ENCODE peak calls at places on chromosomes 1 and 21, in five cellular contexts. One of them, this sample, is unnamed.

GRCh38 chr21:19510057-19510456 is 1106.5 kb upstream of the TMPRSS15 start:
- DNase-seq in adrenal gland: no peak
- DNase-seq in heart left ventricle: no peak
- DNase-seq in psoas muscle: no peak
- DNase-seq in kidney epithelial cell: no peak
- DNase-seq in this sample: no peak

GRCh38 chr1:17984510-17985085 is 123.0 kb upstream of the IGSF21 start:
- DNase-seq in heart left ventricle: no peak
- DNase-seq in psoas muscle: no peak
- DNase-seq in kidney epithelial cell: no peak
- DNase-seq in adrenal gland: peak; percentile 69
- DNase-seq in this sample: peak; percentile 2

GRCh38 chr1:37755290-37755689 is 9.6 kb downstream of the EPHA10 start:
- DNase-seq in adrenal gland: no peak
- DNase-seq in psoas muscle: no peak
- DNase-seq in heart left ventricle: no peak
- DNase-seq in kidney epithelial cell: peak; percentile 5
- DNase-seq in this sample: no peak

GRCh38 chr1:47449702-47450552 is 12.1 kb downstream of the FOXD2 start:
- DNase-seq in heart left ventricle: peak; percentile 50
- DNase-seq in kidney epithelial cell: no peak
- DNase-seq in adrenal gland: no peak
- DNase-seq in psoas muscle: peak; percentile 67
- DNase-seq in this sample: no peak

GRCh38 chr1:101379939-101380338 is 143.1 kb downstream of the S1PR1 start:
- DNase-seq in adrenal gland: no peak
- DNase-seq in heart left ventricle: no peak
- DNase-seq in psoas muscle: no peak
- DNase-seq in kidney epithelial cell: no peak
- DNase-seq in this sample: no peak

GRCh38 chr1:183808296-183809027 is 3.5 kb downstream of the RGL1 start:
- DNase-seq in heart left ventricle: no peak
- DNase-seq in adrenal gland: no peak
- DNase-seq in psoas muscle: no peak
- DNase-seq in kidney epithelial cell: no peak
- DNase-seq in this sample: no peak

GRCh38 chr1:21596179-21596578 is 73.0 kb downstream of the RAP1GAP start:
- DNase-seq in kidney epithelial cell: no peak
- DNase-seq in psoas muscle: no peak
- DNase-seq in adrenal gland: no peak
- DNase-seq in heart left ventricle: no peak
- DNase-seq in this sample: no peak

GRCh38 chr1:104132386-104132973 is 382.8 kb downstream of the AMY1C start:
- DNase-seq in psoas muscle: no peak
- DNase-seq in heart left ventricle: no peak
- DNase-seq in kidney epithelial cell: no peak
- DNase-seq in adrenal gland: no peak
- DNase-seq in this sample: no peak

GRCh38 chr1:110953031-110953430 is 10.7 kb downstream of the LRIF1 start:
- DNase-seq in kidney epithelial cell: no peak
- DNase-seq in psoas muscle: no peak
- DNase-seq in adrenal gland: no peak
- DNase-seq in heart left ventricle: no peak
- DNase-seq in this sample: no peak

GRCh38 chr21:40386301-40386911 is 460.6 kb downstream of the DSCAM start:
- DNase-seq in adrenal gland: peak; percentile 81
- DNase-seq in psoas muscle: peak; percentile 57
- DNase-seq in heart left ventricle: peak; percentile 69
- DNase-seq in kidney epithelial cell: no peak
- DNase-seq in this sample: no peak

GRCh38 chr1:81234237-81234636 is 566.5 kb upstream of the ADGRL2 start:
- DNase-seq in heart left ventricle: no peak
- DNase-seq in adrenal gland: no peak
- DNase-seq in psoas muscle: no peak
- DNase-seq in kidney epithelial cell: no peak
- DNase-seq in this sample: no peak

GRCh38 chr1:229228522-229228921 is 42.4 kb upstream of the RAB4A start:
- DNase-seq in psoas muscle: no peak
- DNase-seq in adrenal gland: no peak
- DNase-seq in kidney epithelial cell: no peak
- DNase-seq in heart left ventricle: no peak
- DNase-seq in this sample: no peak

GRCh38 chr1:232589809-232590741 is 39.9 kb downstream of the SIPA1L2 start:
- DNase-seq in adrenal gland: no peak
- DNase-seq in kidney epithelial cell: no peak
- DNase-seq in psoas muscle: no peak
- DNase-seq in heart left ventricle: peak; percentile 47
- DNase-seq in this sample: no peak

GRCh38 chr1:24390924-24391782 is 22.4 kb downstream of the STPG1 start:
- DNase-seq in adrenal gland: peak; percentile 91
- DNase-seq in psoas muscle: peak; percentile 87
- DNase-seq in kidney epithelial cell: no peak
- DNase-seq in heart left ventricle: peak; percentile 83
- DNase-seq in this sample: peak; percentile 56

GRCh38 chr1:178438432-178438831 is 58.3 kb downstream of the CLEC20A start:
- DNase-seq in kidney epithelial cell: no peak
- DNase-seq in adrenal gland: no peak
- DNase-seq in psoas muscle: no peak
- DNase-seq in heart left ventricle: no peak
- DNase-seq in this sample: no peak

DNA sequence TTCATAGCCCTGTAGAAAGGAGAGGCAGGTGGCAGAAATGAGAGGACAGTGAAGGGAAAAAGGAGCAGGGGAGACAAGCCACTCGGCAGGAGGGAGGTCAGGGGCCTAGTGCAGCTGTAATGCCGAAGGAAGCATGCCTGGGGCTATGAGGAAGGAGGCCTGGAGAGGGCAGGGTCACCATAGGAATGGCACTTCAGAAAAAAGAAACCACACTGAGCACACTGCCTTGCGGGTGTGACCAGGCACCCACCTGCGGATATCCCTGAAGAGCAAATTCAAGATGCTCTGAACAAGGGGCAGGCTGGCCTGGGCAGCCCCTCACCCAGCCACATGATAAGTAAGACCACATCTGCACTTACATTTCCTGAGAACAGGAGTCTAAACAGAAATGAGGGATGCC is 104.7 kb downstream of the JAK1 start:
- DNase-seq in psoas muscle: no peak
- DNase-seq in heart left ventricle: no peak
- DNase-seq in adrenal gland: peak; percentile 54
- DNase-seq in kidney epithelial cell: no peak
- DNase-seq in this sample: no peak
- TF ChIP-seq CTCF in psoas muscle: peak; percentile 27
- TF ChIP-seq CTCF in heart left ventricle: peak; percentile 43
- TF ChIP-seq CTCF in adrenal gland: peak; percentile 31
- TF ChIP-seq CTCF in kidney epithelial cell: peak; percentile 44
- TF ChIP-seq CTCF in this sample: peak; percentile 14

DNA sequence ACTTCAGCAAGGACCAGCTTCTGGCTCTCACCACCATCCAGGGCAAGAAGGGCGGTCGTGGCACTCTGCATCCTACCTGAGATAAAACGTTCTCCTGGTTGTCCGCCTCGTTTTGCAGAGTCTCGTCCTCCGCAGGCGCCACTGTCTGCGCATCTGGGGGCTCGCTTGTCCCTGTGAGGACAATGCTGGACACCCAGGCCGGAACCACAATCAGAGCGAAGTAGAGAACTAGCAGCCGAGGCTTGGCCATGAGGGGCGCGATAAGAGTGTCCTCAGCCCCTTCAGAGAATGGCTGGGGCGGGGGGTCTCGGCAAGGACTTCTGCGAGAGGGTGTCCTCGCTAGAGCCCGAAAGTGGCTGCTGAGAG is 505 bp downstream of the OLFML2B start:
- DNase-seq in psoas muscle: no peak
- DNase-seq in heart left ventricle: no peak
- DNase-seq in adrenal gland: no peak
- DNase-seq in kidney epithelial cell: no peak
- DNase-seq in this sample: no peak
- H3K4me3 ChIP-seq in psoas muscle: peak overlapping the region; percentile 71
- H3K4me3 ChIP-seq in heart left ventricle: peak overlapping the region; percentile 45
- H3K4me3 ChIP-seq in adrenal gland: peak overlapping the region; percentile 66
- H3K4me3 ChIP-seq in kidney epithelial cell: peak overlapping the region; percentile 49
- H3K4me3 ChIP-seq in this sample: peak overlapping the region; percentile 77

DNA sequence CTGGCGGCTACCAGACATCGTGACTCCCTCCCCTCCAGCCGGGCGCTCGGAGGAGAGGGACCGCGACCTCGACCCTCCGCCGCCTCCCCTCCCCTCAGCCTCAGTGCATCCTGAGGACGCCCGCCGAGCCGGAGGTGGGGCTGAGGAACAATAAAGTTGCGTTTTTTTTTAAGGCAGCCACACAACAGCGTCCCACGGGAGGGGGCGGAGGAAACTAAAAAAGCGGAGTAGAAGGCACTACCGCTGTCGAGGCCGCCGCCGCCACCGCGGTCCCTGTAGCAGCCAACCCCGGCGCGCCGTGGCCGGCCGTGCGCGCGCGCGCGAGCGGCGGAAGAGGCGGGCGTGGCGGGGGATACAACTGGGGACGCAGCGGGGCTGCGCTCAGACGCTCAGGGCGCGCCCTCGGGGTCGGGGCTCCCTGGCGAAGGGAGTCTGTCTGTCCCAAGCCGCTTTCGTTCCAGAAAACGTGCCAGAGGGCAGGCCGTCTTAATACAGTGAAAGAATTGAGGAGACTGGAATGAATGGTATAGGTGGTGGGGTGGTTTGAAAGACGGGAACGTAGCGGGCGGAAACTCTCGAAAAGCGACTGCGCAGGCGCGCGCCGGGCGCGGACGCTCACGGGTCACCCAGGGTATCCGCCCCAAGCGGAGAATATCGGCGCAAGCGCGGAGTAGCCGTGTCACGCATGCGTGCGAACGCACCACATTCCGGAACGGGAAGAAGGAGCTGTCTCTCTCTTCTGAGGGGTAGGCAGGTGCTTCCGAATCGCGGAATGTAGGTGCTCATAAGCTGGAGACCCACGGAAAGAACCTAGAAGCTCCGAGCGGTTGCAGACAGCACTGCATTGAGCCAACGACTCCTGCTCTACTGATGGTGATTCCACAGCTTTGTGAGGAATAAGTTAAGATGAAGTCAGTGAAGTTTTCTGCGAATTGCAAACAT is at the start of gene COP1:
- DNase-seq in adrenal gland: peak; percentile 98
- DNase-seq in heart left ventricle: peak; percentile 98
- DNase-seq in psoas muscle: peak; percentile 99
- DNase-seq in kidney epithelial cell: peak; percentile 84
- DNase-seq in this sample: peak; percentile 83
- TF ChIP-seq CTCF in adrenal gland: peak; percentile 24
- TF ChIP-seq CTCF in heart left ventricle: peak; percentile 33
- TF ChIP-seq CTCF in psoas muscle: no peak
- TF ChIP-seq CTCF in kidney epithelial cell: no peak
- TF ChIP-seq CTCF in this sample: no peak

DNA sequence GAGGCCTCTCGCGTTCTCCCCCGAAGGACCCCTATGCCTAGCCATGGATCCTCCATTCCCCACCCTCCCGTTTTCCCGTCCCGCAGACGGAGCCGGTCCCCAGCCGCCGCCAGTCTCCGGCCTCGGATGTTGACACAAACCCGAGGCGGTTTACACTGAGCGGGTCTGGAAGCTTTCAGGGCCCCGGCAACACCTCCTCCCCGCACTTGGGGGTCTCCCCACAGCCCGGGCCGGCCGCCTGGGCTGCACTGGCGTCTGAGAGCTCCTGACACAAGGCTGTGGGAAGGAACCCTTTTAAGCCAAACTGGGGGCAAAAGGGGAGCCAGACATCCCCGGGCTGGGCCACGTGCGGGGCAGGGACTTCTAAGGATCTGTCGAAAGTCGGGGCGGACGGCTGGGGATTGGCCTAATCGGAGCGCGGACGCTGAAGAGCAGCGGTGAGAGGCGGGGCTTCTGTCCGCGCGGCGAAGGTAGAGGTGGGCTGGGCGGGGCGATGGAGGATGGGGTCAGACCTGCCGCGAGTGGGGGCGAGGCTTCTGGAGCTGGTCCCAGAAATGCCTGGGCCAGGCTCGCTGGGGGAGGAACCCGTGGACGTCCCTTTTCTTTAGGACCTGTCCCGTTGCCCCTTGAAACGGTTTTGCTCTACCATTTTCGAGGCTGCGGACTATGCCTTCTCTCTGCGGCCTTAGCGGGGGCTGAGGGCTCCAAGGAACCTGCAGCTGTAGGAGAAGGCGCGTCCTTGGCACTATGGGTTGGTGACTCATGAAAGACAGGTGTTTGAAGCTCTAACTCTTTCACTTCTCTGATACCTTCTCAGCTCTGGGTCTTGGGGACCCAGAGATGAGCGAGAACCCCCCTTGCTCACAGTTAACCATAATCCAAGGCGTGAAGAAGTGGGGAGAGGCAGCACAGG is 1.2 kb upstream of the HPCAL4 start:
- DNase-seq in kidney epithelial cell: no peak
- DNase-seq in heart left ventricle: no peak
- DNase-seq in adrenal gland: peak; percentile 64
- DNase-seq in psoas muscle: no peak
- DNase-seq in this sample: no peak
- H3K4me3 ChIP-seq in kidney epithelial cell: no peak overlapping the region
- H3K4me3 ChIP-seq in heart left ventricle: no peak overlapping the region
- H3K4me3 ChIP-seq in adrenal gland: peak overlapping the region; percentile 44
- H3K4me3 ChIP-seq in psoas muscle: peak overlapping the region; percentile 53
- H3K4me3 ChIP-seq in this sample: no peak overlapping the region

DNA sequence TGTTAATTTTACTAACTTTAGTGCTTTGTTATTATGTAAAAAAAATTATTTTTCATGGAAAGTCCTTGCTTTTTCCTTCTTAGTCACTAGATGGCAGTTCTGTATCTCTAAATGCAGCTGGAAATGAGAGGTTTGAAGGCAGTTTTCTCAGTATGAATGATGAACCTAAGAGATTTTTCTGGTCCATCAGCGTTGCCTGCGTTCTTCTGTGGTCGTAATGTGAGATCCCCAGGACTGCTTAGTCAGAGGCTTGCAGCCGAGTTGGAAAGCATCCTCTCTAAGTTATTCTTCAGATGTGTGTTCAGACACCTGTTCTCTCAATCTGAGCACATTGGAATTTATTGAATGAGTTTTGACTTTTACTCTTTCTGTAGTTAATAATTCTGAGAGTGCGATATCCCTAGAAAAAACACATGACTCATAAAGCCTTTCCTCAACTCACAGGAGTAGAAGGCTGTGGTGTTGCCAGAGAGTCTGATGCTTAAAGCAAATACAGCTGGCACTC is 99.2 kb downstream of the FMN2 start:
- DNase-seq in kidney epithelial cell: peak; percentile 94
- DNase-seq in adrenal gland: no peak
- DNase-seq in psoas muscle: no peak
- DNase-seq in heart left ventricle: no peak
- DNase-seq in this sample: peak; percentile 92
- TF ChIP-seq CTCF in kidney epithelial cell: peak; percentile 55
- TF ChIP-seq CTCF in adrenal gland: peak; percentile 42
- TF ChIP-seq CTCF in psoas muscle: peak; percentile 9
- TF ChIP-seq CTCF in heart left ventricle: peak; percentile 23
- TF ChIP-seq CTCF in this sample: peak; percentile 41

GRCh38 chr1:212606734-212607205 is 1.8 kb upstream of the ATF3 start:
- DNase-seq in psoas muscle: peak; percentile 72
- DNase-seq in heart left ventricle: peak; percentile 44
- DNase-seq in adrenal gland: no peak
- DNase-seq in kidney epithelial cell: no peak
- DNase-seq in this sample: no peak

GRCh38 chr1:212605441-212605976 is 3.1 kb upstream of the ATF3 start:
- DNase-seq in heart left ventricle: no peak
- DNase-seq in psoas muscle: no peak
- DNase-seq in kidney epithelial cell: no peak
- DNase-seq in adrenal gland: no peak
- DNase-seq in this sample: no peak

GRCh38 chr1:212607924-212608208 is 695 bp upstream of the ATF3 start:
- DNase-seq in heart left ventricle: no peak
- DNase-seq in adrenal gland: no peak
- DNase-seq in kidney epithelial cell: no peak
- DNase-seq in psoas muscle: no peak
- DNase-seq in this sample: no peak

GRCh38 chr1:212607206-212607923 is 1.2 kb upstream of the ATF3 start:
- DNase-seq in psoas muscle: peak; percentile 62
- DNase-seq in kidney epithelial cell: no peak
- DNase-seq in adrenal gland: no peak
- DNase-seq in heart left ventricle: peak; percentile 55
- DNase-seq in this sample: no peak

GRCh38 chr1:212606042-212606733 is 2.4 kb upstream of the ATF3 start:
- DNase-seq in psoas muscle: no peak
- DNase-seq in adrenal gland: no peak
- DNase-seq in heart left ventricle: no peak
- DNase-seq in kidney epithelial cell: no peak
- DNase-seq in this sample: no peak
- H3K4me3 ChIP-seq in psoas muscle: peak overlapping the region; percentile 81
- H3K4me3 ChIP-seq in adrenal gland: peak overlapping the region; percentile 68
- H3K4me3 ChIP-seq in heart left ventricle: peak overlapping the region; percentile 36
- H3K4me3 ChIP-seq in kidney epithelial cell: no peak overlapping the region
- H3K4me3 ChIP-seq in this sample: no peak overlapping the region